ENCODE peak calls at places on chromosomes 11 and 22, in eight cellular contexts. S, X, J, K, I, A, R and U are unnamed samples.
A peak's percentile ranks its signal among the peaks of the same experiment; 100 is the strongest.

GRCh38 chr11:20026629-20027545 is 133.4 kb downstream of the DBX1 start:
- DNase-seq in R (peak; percentile 82), S (no peak), X (no peak), I (no peak), A (no peak), J (peak; percentile 21), K (no peak), U (peak; percentile 58)

GRCh38 chr11:65891180-65892136 is 985 bp downstream of the CCDC85B start:
- DNase-seq in K (no peak), A (peak; percentile 46), I (peak; percentile 61), J (peak; percentile 78), R (peak; percentile 57), S (no peak), X (peak; percentile 67), U (peak; percentile 59)

GRCh38 chr11:35632301-35632700 is 14.0 kb downstream of the FJX1 start:
- DNase-seq in J (no peak), R (no peak), X (no peak), S (no peak), K (no peak), I (peak; percentile 28), A (no peak), U (no peak)

GRCh38 chr11:116162541-116163230 is 610.1 kb downstream of the BUD13 start:
- DNase-seq in S (no peak), J (peak; percentile 81), I (no peak), X (no peak), K (no peak), A (no peak), R (peak; percentile 60), U (no peak)

GRCh38 chr11:63639195-63639832 is 25.1 kb upstream of the PLAAT3 start:
- DNase-seq in R (no peak), A (no peak), J (no peak), I (peak; percentile 29), K (no peak), X (no peak), S (no peak), U (peak; percentile 58)

GRCh38 chr22:24951942-24952836 is at the start of gene KIAA1671:
- DNase-seq in X (peak; percentile 80), J (peak; percentile 96), K (peak; percentile 48), R (peak; percentile 98), S (no peak), I (peak; percentile 87), A (peak; percentile 96), U (peak; percentile 80)

GRCh38 chr22:46162771-46163170 is 12.4 kb downstream of the PPARA start:
- DNase-seq in R (no peak), J (no peak), X (no peak), I (no peak), A (no peak), K (no peak), S (no peak), U (no peak)

GRCh38 chr11:78504708-78505107 is 70.0 kb downstream of the NARS2 start:
- DNase-seq in A (no peak), X (no peak), R (no peak), S (no peak), J (no peak), K (no peak), I (no peak), U (no peak)

GRCh38 chr11:119316017-119316728 is 757 bp downstream of the MCAM start:
- DNase-seq in K (no peak), S (no peak), I (peak; percentile 76), X (no peak), R (no peak), A (no peak), J (no peak), U (peak; percentile 61)

GRCh38 chr11:123238297-123238696 is 43.2 kb upstream of the CLMP start:
- DNase-seq in K (no peak), X (no peak), A (peak; percentile 33), S (no peak), J (no peak), R (no peak), I (peak; percentile 51), U (no peak)

GRCh38 chr11:11229691-11230090 is 123.4 kb downstream of the CSNK2A3 start:
- DNase-seq in X (no peak), S (no peak), R (no peak), K (no peak), I (no peak), A (no peak), J (no peak), U (no peak)

GRCh38 chr11:75816561-75817239 is 1.7 kb downstream of the UVRAG start:
- DNase-seq in J (no peak), R (no peak), X (no peak), A (no peak), K (no peak), S (no peak), I (no peak), U (peak; percentile 70)

GRCh38 chr11:45102361-45102809 is 44.1 kb upstream of the PRDM11 start:
- DNase-seq in R (no peak), I (no peak), A (no peak), K (no peak), J (no peak), X (no peak), S (no peak), U (no peak)